ENCODE peak calls at places on chromosome 2, in four cellular contexts. L, K, Q and N are unnamed samples. For H3K4me1, the result is how much of the 10 kb centered on the place peaks cover.

GRCh38 chr2:24824966-24825882 is 32.0 kb downstream of the CENPO start:
- DNase-seq in L (no peak), K (peak), Q (no peak), N (peak)

GRCh38 chr2:208984376-208985100 is 439.3 kb upstream of the MAP2 start:
- DNase-seq in L (no peak), K (no peak), Q (peak), N (no peak)

GRCh38 chr2:18559531-18559930 is 922 bp downstream of the RDH14 start:
- DNase-seq in L (no peak), K (peak), Q (no peak), N (no peak)

GRCh38 chr2:133740500-133740899 is 172.2 kb upstream of the NCKAP5 start:
- DNase-seq in L (no peak), K (no peak), Q (no peak), N (no peak)

GRCh38 chr2:26359886-26360473 is 13.4 kb upstream of the ADGRF3 start:
- DNase-seq in L (no peak), K (no peak), Q (no peak), N (no peak)

GRCh38 chr2:70475266-70475665 is 78.4 kb downstream of the TGFA start:
- DNase-seq in L (no peak), K (no peak), Q (no peak), N (peak)

GRCh38 chr2:238287702-238288649 is at the start of gene PER2:
- DNase-seq in L (peak), K (peak), Q (peak), N (peak)

GRCh38 chr2:215498411-215498810 is 62.5 kb upstream of the FN1 start:
- DNase-seq in L (no peak), K (peak), Q (peak), N (no peak)

GRCh38 chr2:5549061-5549601 is 143.1 kb upstream of the SOX11 start:
- DNase-seq in L (peak), K (no peak), Q (no peak), N (no peak)

GRCh38 chr2:211454684-211455083 is 898.3 kb downstream of the CPS1 start:
- DNase-seq in L (no peak), K (no peak), Q (no peak), N (no peak)

GRCh38 chr2:8574196-8575010 is 107.5 kb upstream of the ID2 start:
- DNase-seq in L (peak), K (no peak), Q (no peak), N (peak)

GRCh38 chr2:182066439-182067061 is 80.9 kb downstream of the PPP1R1C start:
- DNase-seq in L (peak), K (no peak), Q (peak), N (no peak)

GRCh38 chr2:237774811-237775553 is 23.6 kb upstream of the RBM44 start:
- DNase-seq in L (peak), K (peak), Q (peak), N (peak)

GRCh38 chr2:168607992-168608391 is 151.9 kb downstream of the CERS6 start:
- DNase-seq in L (peak), K (no peak), Q (peak), N (no peak)

GRCh38 chr2:130976591-130977237 is 116.5 kb downstream of the FAM168B start:
- DNase-seq in L (no peak), K (no peak), Q (no peak), N (no peak)

GRCh38 chr2:71697106-71698010 is 244.0 kb downstream of the DYSF start:
- DNase-seq in L (no peak), K (no peak), Q (no peak), N (no peak)

GRCh38 chr2:203949228-203949627 is 12.7 kb downstream of the ICOS start:
- DNase-seq in L (peak), K (no peak), Q (peak), N (no peak)

GRCh38 chr2:207163053-207163814 is 2.5 kb downstream of the KLF7 start:
- DNase-seq in L (peak), K (peak), Q (peak), N (no peak)

GRCh38 chr2:147331790-147332419 is 512.9 kb upstream of the ACVR2A start:
- DNase-seq in L (no peak), K (peak), Q (peak), N (peak)

GRCh38 chr2:204483497-204484164 is 61.6 kb upstream of the PARD3B start:
- DNase-seq in L (no peak), K (no peak), Q (no peak), N (no peak)

GRCh38 chr2:60334610-60335009 is 218.8 kb downstream of the BCL11A start:
- DNase-seq in L (no peak), K (no peak), Q (no peak), N (no peak)

GRCh38 chr2:85644909-85645308 is 23.1 kb downstream of the SFTPB start:
- DNase-seq in L (no peak), K (no peak), Q (no peak), N (no peak)

GRCh38 chr2:62705859-62706720 is 577 bp downstream of the EHBP1 start:
- DNase-seq in L (peak), K (peak), Q (peak), N (peak)

GRCh38 chr2:191470306-191470705 is 207.6 kb upstream of the NABP1 start:
- DNase-seq in L (no peak), K (no peak), Q (no peak), N (no peak)

GRCh38 chr2:16828828-16829160 is 163.2 kb upstream of the CYRIA start:
- DNase-seq in L (no peak), K (no peak), Q (no peak), N (no peak)

GRCh38 chr2:111957872-111958354 is 59.5 kb downstream of the MERTK start:
- DNase-seq in L (no peak), K (no peak), Q (no peak), N (no peak)

GRCh38 chr2:217743407-217743806 is 259.4 kb downstream of the TNS1 start:
- DNase-seq in L (no peak), K (no peak), Q (no peak), N (no peak)
- H3K4me1 ChIP-seq in L (under half), K (under half), Q (under half), N (under half)

GRCh38 chr2:38498039-38498438 is 104.7 kb downstream of the HNRNPLL start:
- DNase-seq in L (no peak), K (no peak), Q (no peak), N (peak)
- H3K4me2 ChIP-seq in L (no peak), K (peak), Q (no peak), N (peak)

GRCh38 chr2:172823451-172823850 is 87.8 kb downstream of the RAPGEF4 start:
- DNase-seq in L (no peak), K (no peak), Q (no peak), N (no peak)
- H3K4me3 ChIP-seq in L (no peak), K (no peak), Q (no peak), N (no peak)

GRCh38 chr2:12727641-12728040 is 10.9 kb downstream of the TRIB2 start:
- DNase-seq in L (no peak), K (no peak), Q (no peak), N (no peak)

GRCh38 chr2:12723741-12724463 is 7.2 kb downstream of the TRIB2 start:
- DNase-seq in L (no peak), K (no peak), Q (no peak), N (no peak)

GRCh38 chr2:12727085-12727484 is 10.3 kb downstream of the TRIB2 start:
- DNase-seq in L (no peak), K (no peak), Q (no peak), N (no peak)

GRCh38 chr2:12726271-12726670 is 9.5 kb downstream of the TRIB2 start:
- DNase-seq in L (no peak), K (no peak), Q (no peak), N (no peak)

DNA sequence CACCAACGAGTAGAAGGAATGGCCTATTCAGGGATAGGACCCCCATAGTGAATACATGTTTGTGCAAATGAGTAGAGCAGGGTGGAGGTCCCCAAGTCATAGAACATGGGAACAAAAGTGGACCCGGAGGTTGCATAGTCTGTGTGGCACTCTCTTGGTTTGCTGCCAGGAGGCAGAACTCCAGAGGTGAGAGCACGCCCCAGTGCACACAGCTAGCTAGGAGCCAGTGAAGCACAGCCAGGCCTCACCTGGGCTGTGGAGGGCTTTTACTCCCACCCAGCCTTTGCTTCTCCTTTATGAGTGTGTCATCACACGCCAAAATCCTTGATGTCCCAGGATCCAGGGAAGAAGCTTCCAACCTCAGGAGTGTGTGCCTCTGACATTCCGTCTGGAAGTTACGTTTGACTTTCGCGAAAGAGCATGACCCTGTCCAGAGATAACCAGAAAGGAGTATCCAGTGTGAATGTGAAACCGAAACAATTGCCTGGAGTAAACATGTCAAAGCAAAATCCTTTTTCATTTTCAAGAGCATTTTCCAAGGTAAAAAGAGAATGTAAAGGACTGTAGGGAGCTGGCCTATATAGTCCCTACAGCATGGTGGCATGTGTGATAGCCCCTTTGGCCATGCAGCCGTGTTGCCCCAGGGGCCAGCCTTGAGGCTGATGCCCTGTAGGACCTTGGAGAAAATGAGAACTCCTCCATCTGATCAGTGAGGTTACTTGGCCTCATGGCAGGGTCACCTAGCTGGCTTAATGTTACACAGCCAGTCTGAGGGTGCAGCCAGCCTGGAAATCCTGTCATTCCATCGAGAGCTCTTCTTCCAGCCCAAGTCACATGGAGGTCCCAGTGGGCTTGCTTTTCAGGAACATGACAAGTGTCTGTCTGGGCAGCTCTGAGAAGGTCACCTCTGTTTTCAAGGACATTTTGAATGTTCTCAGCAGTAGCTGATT is 8.8 kb downstream of the TRIB2 start:
- DNase-seq in L (no peak), K (no peak), Q (no peak), N (no peak)
- H3K4me1 ChIP-seq in L (under half), K (under half), Q (under half), N (half or more)